ENCODE peak calls at places on chromosomes 13 and 19, in four cellular contexts. Y, P, U and D are unnamed samples.

GRCh38 chr19:38209152-38209551 is 14.9 kb downstream of the DPF1 start:
- DNase-seq in U (no peak), P (no peak), Y (no peak), D (no peak)

GRCh38 chr19:21328402-21328801 is 808 bp downstream of the ZNF708 start:
- DNase-seq in U (no peak), Y (peak), P (no peak), D (peak)

GRCh38 chr19:36377541-36378178 is 1.3 kb downstream of the ZFP14 start:
- DNase-seq in Y (no peak), U (no peak), P (no peak), D (peak)

GRCh38 chr13:106573855-106574254 is 5.9 kb upstream of the ARGLU1 start:
- DNase-seq in U (no peak), Y (no peak), P (no peak), D (no peak)

GRCh38 chr13:42355118-42355840 is 83.3 kb downstream of the AKAP11 start:
- DNase-seq in U (no peak), P (no peak), Y (no peak), D (no peak)

GRCh38 chr19:6825076-6825774 is 52.7 kb downstream of the VAV1 start:
- DNase-seq in P (no peak), U (no peak), Y (no peak), D (no peak)

GRCh38 chr19:58387338-58388174 is 487 bp downstream of the RPS5 start:
- DNase-seq in U (no peak), Y (no peak), P (no peak), D (no peak)

GRCh38 chr13:77687799-77688198 is 9.7 kb upstream of the SLAIN1 start:
- DNase-seq in P (no peak), U (no peak), Y (no peak), D (no peak)

GRCh38 chr13:63307239-63307638 is 1891.6 kb upstream of the PCDH20 start:
- DNase-seq in P (no peak), Y (no peak), U (no peak), D (no peak)

GRCh38 chr13:43520331-43520730 is 266.4 kb downstream of the ENOX1 start:
- DNase-seq in Y (no peak), P (no peak), U (no peak), D (no peak)

GRCh38 chr13:110664074-110664473 is 41.8 kb downstream of the CARS2 start:
- DNase-seq in P (no peak), U (no peak), Y (no peak), D (no peak)

GRCh38 chr19:40284501-40285352 is at the start of gene AKT2:
- DNase-seq in U (peak), Y (peak), P (peak), D (no peak)

GRCh38 chr19:39057615-39058014 is 25.3 kb upstream of the FBXO27 start:
- DNase-seq in Y (no peak), P (no peak), U (no peak), D (no peak)

GRCh38 chr13:76025392-76025791 is 389.3 kb downstream of the LMO7 start:
- DNase-seq in P (no peak), Y (no peak), U (no peak), D (no peak)

GRCh38 chr13:61052175-61052574 is 363.5 kb downstream of the PCDH20 start:
- DNase-seq in Y (no peak), U (no peak), P (no peak), D (no peak)

GRCh38 chr19:31570718-31571117 is 221.5 kb upstream of the TSHZ3 start:
- DNase-seq in Y (no peak), P (no peak), U (no peak), D (no peak)

GRCh38 chr19:18470153-18470552 is 32.2 kb upstream of the ISYNA1 start:
- DNase-seq in Y (peak), U (no peak), P (no peak), D (peak)

GRCh38 chr19:18468930-18469244 is 31.0 kb upstream of the ISYNA1 start:
- DNase-seq in P (no peak), Y (no peak), U (no peak), D (no peak)

GRCh38 chr19:18470787-18471186 is 32.9 kb upstream of the ISYNA1 start:
- DNase-seq in P (no peak), U (no peak), Y (peak), D (no peak)

GRCh38 chr19:18468517-18468916 is 30.6 kb upstream of the ISYNA1 start:
- DNase-seq in U (no peak), Y (no peak), P (no peak), D (no peak)

DNA sequence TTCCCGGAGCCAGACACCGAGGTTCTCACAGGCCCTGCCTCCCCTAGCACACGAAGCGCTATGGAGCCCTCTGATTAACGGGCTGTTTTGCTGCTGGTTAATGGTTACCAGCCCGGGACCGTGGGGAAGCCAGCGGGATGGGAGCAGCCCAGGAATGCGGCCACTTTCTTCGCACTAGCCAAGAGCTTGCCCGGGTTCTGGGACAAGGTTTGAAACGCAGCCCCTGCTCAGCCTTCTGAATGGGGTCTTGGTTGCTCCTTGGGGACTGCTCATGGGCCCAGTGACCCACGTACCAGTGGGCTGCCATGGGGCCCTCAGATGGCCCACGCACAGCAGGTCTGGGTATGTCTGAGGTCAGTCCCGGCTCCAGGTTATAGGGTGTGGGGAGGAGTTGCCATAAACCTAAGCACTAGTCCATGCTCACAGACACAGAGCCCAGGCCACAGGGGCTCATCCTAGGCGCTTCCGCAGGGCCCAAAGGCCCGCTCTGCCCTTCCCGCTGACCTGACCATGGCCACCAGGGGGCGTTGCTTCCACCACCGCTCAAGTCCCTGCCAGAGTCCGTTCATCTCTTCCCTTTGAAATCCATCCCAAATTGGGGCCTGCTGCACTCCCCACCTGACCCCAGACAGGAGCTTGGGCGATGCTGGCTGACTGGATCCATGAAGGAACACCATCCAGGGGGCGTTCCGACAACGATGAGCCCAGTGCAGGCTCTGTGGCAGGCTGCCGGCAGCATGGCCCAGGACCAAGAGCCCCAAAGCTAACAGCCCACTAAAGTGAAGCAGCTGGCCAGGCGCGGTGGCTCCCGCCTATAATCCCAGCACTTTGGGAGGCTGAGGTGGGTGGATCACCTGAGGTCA is 31.5 kb upstream of the ISYNA1 start:
- DNase-seq in U (peak), Y (peak), P (no peak), D (peak)
- TF ChIP-seq CHD4 in U (no peak), Y (no peak), P (no peak), D (no peak)

GRCh38 chr13:59873856-59874255 is 289.9 kb downstream of the DIAPH3 start:
- DNase-seq in P (no peak), U (no peak), Y (no peak), D (no peak)
- TF ChIP-seq CHD4 in P (no peak), U (no peak), Y (no peak), D (no peak)

GRCh38 chr13:108950333-108951010 is 321.1 kb downstream of the MYO16 start:
- DNase-seq in U (no peak), P (no peak), Y (no peak), D (no peak)
- TF ChIP-seq CHD4 in U (no peak), P (no peak), Y (no peak), D (no peak)

DNA sequence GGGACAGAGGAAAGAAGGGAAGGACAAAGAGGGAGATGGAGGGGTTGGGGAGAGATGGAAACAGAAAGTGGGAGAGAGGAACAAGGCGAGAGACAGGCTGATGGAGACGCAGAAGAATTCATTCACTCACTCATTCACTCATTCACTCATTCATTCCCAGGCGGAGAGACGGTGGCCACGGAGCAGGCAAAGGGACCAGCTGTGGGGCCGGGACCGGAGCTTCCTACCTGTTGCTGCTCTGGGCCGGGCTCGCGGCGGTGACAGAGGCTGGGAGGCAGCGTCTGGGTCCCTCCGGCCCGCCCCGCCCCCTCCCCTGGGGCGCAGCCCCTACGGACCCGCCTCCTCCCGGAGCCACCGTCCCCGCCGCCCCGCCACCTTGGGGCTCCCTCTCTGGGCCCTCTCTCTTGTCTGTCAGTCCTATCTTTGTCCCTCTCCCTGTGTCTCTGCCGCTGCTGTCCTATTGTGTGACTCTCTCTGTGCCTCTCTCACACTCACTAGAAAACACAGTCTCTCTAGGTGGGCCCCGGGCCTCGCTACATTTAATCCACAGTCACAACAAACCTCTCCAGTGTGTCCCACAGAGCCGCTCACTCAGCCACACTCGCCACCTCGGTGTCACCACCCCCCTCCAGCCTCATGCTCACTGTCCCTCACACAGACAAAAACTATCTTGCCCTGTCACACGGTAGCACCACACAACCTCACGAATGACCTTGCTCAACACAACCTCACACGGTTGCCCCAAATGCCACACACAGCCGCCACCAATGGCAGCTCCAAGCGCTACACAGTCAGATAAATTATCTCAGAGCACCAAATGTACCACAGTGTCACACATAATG is at the start of gene GNG8:
- DNase-seq in P (no peak), Y (peak), U (no peak), D (no peak)
- TF ChIP-seq CHD4 in P (no peak), Y (no peak), U (no peak), D (no peak)

GRCh38 chr13:94661396-94661795 is 50.9 kb downstream of the SOX21 start:
- DNase-seq in U (no peak), Y (no peak), P (no peak), D (no peak)
- TF ChIP-seq CHD4 in U (no peak), Y (no peak), P (no peak), D (no peak)

GRCh38 chr13:114146629-114147028 is 14.2 kb upstream of the RASA3 start:
- DNase-seq in U (peak), Y (peak), P (no peak), D (no peak)
- TF ChIP-seq CHD4 in U (no peak), Y (no peak), P (no peak), D (no peak)